ENCODE peak calls at places on chromosome 1, in ten cellular contexts. One of them, this sample, is unnamed.

GRCh38 chr1:229758101-229759036 is 132.3 kb downstream of the URB2 start:
- DNase-seq in mucosa of descending colon: no peak
- DNase-seq in mesothelial cell of epicardium: no peak
- DNase-seq in MCF 10A: no peak
- DNase-seq in Peyer's patch: no peak
- DNase-seq in left ventricle myocardium inferior: no peak
- DNase-seq in Calu3: no peak
- DNase-seq in WTC11: no peak
- DNase-seq in PC-9: peak
- DNase-seq in HFF-Myc: no peak
- DNase-seq in this sample: no peak

GRCh38 chr1:207965602-207966387 is 54.9 kb upstream of the CD34 start:
- DNase-seq in mesothelial cell of epicardium: no peak
- DNase-seq in HFF-Myc: no peak
- DNase-seq in WTC11: no peak
- DNase-seq in mucosa of descending colon: no peak
- DNase-seq in MCF 10A: no peak
- DNase-seq in left ventricle myocardium inferior: no peak
- DNase-seq in PC-9: no peak
- DNase-seq in Calu3: no peak
- DNase-seq in Peyer's patch: no peak
- DNase-seq in this sample: no peak

GRCh38 chr1:209080170-209080781 is 503.2 kb upstream of the CAMK1G start:
- DNase-seq in WTC11: no peak
- DNase-seq in Calu3: peak
- DNase-seq in MCF 10A: peak
- DNase-seq in mesothelial cell of epicardium: no peak
- DNase-seq in Peyer's patch: no peak
- DNase-seq in mucosa of descending colon: no peak
- DNase-seq in PC-9: peak
- DNase-seq in HFF-Myc: no peak
- DNase-seq in left ventricle myocardium inferior: no peak
- DNase-seq in this sample: peak

GRCh38 chr1:228208831-228209524 is 1.1 kb downstream of the OBSCN start:
- DNase-seq in left ventricle myocardium inferior: no peak
- DNase-seq in Peyer's patch: peak
- DNase-seq in WTC11: no peak
- DNase-seq in mesothelial cell of epicardium: no peak
- DNase-seq in HFF-Myc: no peak
- DNase-seq in mucosa of descending colon: no peak
- DNase-seq in Calu3: no peak
- DNase-seq in MCF 10A: no peak
- DNase-seq in PC-9: no peak
- DNase-seq in this sample: no peak

GRCh38 chr1:28518745-28519341 is 13.0 kb downstream of the RCC1 start:
- DNase-seq in PC-9: peak
- DNase-seq in HFF-Myc: no peak
- DNase-seq in MCF 10A: peak
- DNase-seq in left ventricle myocardium inferior: no peak
- DNase-seq in mucosa of descending colon: no peak
- DNase-seq in Calu3: peak
- DNase-seq in Peyer's patch: no peak
- DNase-seq in mesothelial cell of epicardium: no peak
- DNase-seq in WTC11: no peak
- DNase-seq in this sample: no peak

GRCh38 chr1:9084883-9085282 is 15.4 kb upstream of the SLC2A5 start:
- DNase-seq in WTC11: no peak
- DNase-seq in left ventricle myocardium inferior: peak
- DNase-seq in Peyer's patch: no peak
- DNase-seq in MCF 10A: peak
- DNase-seq in HFF-Myc: no peak
- DNase-seq in Calu3: no peak
- DNase-seq in mesothelial cell of epicardium: no peak
- DNase-seq in mucosa of descending colon: no peak
- DNase-seq in PC-9: no peak
- DNase-seq in this sample: no peak

GRCh38 chr1:226764533-226764932 is 25.5 kb upstream of the ITPKB start:
- DNase-seq in MCF 10A: no peak
- DNase-seq in HFF-Myc: no peak
- DNase-seq in mesothelial cell of epicardium: no peak
- DNase-seq in left ventricle myocardium inferior: no peak
- DNase-seq in WTC11: no peak
- DNase-seq in PC-9: no peak
- DNase-seq in mucosa of descending colon: no peak
- DNase-seq in Peyer's patch: no peak
- DNase-seq in Calu3: no peak
- DNase-seq in this sample: no peak

GRCh38 chr1:162219461-162219860 is 150.0 kb downstream of the NOS1AP start:
- DNase-seq in Peyer's patch: no peak
- DNase-seq in HFF-Myc: no peak
- DNase-seq in left ventricle myocardium inferior: no peak
- DNase-seq in WTC11: no peak
- DNase-seq in MCF 10A: no peak
- DNase-seq in mesothelial cell of epicardium: no peak
- DNase-seq in Calu3: no peak
- DNase-seq in mucosa of descending colon: no peak
- DNase-seq in PC-9: no peak
- DNase-seq in this sample: no peak

GRCh38 chr1:6588128-6588892 is 8.5 kb downstream of the ZBTB48 start:
- DNase-seq in mesothelial cell of epicardium: no peak
- DNase-seq in PC-9: no peak
- DNase-seq in mucosa of descending colon: no peak
- DNase-seq in WTC11: no peak
- DNase-seq in MCF 10A: peak
- DNase-seq in HFF-Myc: no peak
- DNase-seq in Peyer's patch: no peak
- DNase-seq in left ventricle myocardium inferior: no peak
- DNase-seq in Calu3: no peak
- DNase-seq in this sample: no peak

GRCh38 chr1:14451217-14451616 is 147.3 kb upstream of the KAZN start:
- DNase-seq in Calu3: no peak
- DNase-seq in mucosa of descending colon: no peak
- DNase-seq in mesothelial cell of epicardium: no peak
- DNase-seq in WTC11: no peak
- DNase-seq in PC-9: no peak
- DNase-seq in left ventricle myocardium inferior: no peak
- DNase-seq in Peyer's patch: no peak
- DNase-seq in MCF 10A: no peak
- DNase-seq in HFF-Myc: no peak
- DNase-seq in this sample: no peak

GRCh38 chr1:96370752-96371151 is 350.8 kb upstream of the PTBP2 start:
- DNase-seq in mesothelial cell of epicardium: no peak
- DNase-seq in WTC11: no peak
- DNase-seq in Calu3: no peak
- DNase-seq in mucosa of descending colon: no peak
- DNase-seq in PC-9: peak
- DNase-seq in Peyer's patch: no peak
- DNase-seq in HFF-Myc: peak
- DNase-seq in left ventricle myocardium inferior: no peak
- DNase-seq in MCF 10A: peak
- DNase-seq in this sample: peak

GRCh38 chr1:235409045-235409820 is 42.0 kb downstream of the TBCE start:
- DNase-seq in MCF 10A: no peak
- DNase-seq in PC-9: no peak
- DNase-seq in left ventricle myocardium inferior: no peak
- DNase-seq in HFF-Myc: no peak
- DNase-seq in mucosa of descending colon: no peak
- DNase-seq in Peyer's patch: no peak
- DNase-seq in WTC11: no peak
- DNase-seq in mesothelial cell of epicardium: no peak
- DNase-seq in Calu3: no peak
- DNase-seq in this sample: no peak

GRCh38 chr1:51518033-51518729 is 885 bp downstream of the EPS15 start:
- DNase-seq in left ventricle myocardium inferior: peak
- DNase-seq in HFF-Myc: no peak
- DNase-seq in Peyer's patch: peak
- DNase-seq in Calu3: peak
- DNase-seq in mesothelial cell of epicardium: no peak
- DNase-seq in WTC11: peak
- DNase-seq in mucosa of descending colon: peak
- DNase-seq in MCF 10A: peak
- DNase-seq in PC-9: peak
- DNase-seq in this sample: no peak

GRCh38 chr1:228453614-228454013 is 33.6 kb upstream of the RNF187 start:
- DNase-seq in MCF 10A: no peak
- DNase-seq in HFF-Myc: no peak
- DNase-seq in left ventricle myocardium inferior: no peak
- DNase-seq in Peyer's patch: no peak
- DNase-seq in mucosa of descending colon: no peak
- DNase-seq in mesothelial cell of epicardium: no peak
- DNase-seq in PC-9: no peak
- DNase-seq in Calu3: no peak
- DNase-seq in WTC11: no peak
- DNase-seq in this sample: no peak

DNA sequence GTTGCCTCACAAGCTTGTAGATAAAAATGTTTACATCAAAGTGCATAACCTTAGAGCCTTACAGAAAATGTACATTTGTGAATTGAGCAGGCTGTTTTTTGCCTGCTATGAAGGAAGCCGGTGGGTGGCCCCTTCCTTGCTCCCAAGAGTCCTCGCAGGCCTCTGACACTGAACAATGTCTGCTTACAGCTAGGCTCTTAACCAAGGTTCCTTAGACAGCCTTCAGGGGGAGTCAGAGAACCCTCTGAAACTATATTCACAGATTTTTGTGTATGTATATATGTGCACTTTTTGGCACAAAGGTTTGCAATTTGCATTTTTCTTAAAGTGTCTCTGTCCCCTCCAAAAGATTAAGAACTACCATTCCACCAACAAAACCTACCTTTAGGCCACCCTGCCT is 282.6 kb downstream of the BARHL2 start:
- DNase-seq in Peyer's patch: no peak
- DNase-seq in MCF 10A: peak
- DNase-seq in PC-9: no peak
- DNase-seq in mucosa of descending colon: no peak
- DNase-seq in left ventricle myocardium inferior: no peak
- DNase-seq in HFF-Myc: no peak
- DNase-seq in WTC11: peak
- DNase-seq in Calu3: no peak
- DNase-seq in mesothelial cell of epicardium: no peak
- DNase-seq in this sample: no peak
- TF ChIP-seq CTCF in Peyer's patch: no peak
- TF ChIP-seq CTCF in MCF 10A: no peak
- TF ChIP-seq CTCF in PC-9: peak
- TF ChIP-seq CTCF in mucosa of descending colon: no peak
- TF ChIP-seq CTCF in left ventricle myocardium inferior: no peak
- TF ChIP-seq CTCF in HFF-Myc: no peak
- TF ChIP-seq CTCF in WTC11: no peak
- TF ChIP-seq CTCF in Calu3: no peak
- TF ChIP-seq CTCF in mesothelial cell of epicardium: no peak
- TF ChIP-seq CTCF in this sample: no peak

GRCh38 chr1:217333939-217334338 is 297.0 kb downstream of the GPATCH2 start:
- DNase-seq in mesothelial cell of epicardium: no peak
- DNase-seq in MCF 10A: peak
- DNase-seq in mucosa of descending colon: peak
- DNase-seq in PC-9: no peak
- DNase-seq in WTC11: peak
- DNase-seq in HFF-Myc: no peak
- DNase-seq in Peyer's patch: no peak
- DNase-seq in Calu3: peak
- DNase-seq in left ventricle myocardium inferior: no peak
- DNase-seq in this sample: no peak
- TF ChIP-seq CTCF in mesothelial cell of epicardium: peak
- TF ChIP-seq CTCF in MCF 10A: peak
- TF ChIP-seq CTCF in mucosa of descending colon: no peak
- TF ChIP-seq CTCF in PC-9: peak
- TF ChIP-seq CTCF in WTC11: peak
- TF ChIP-seq CTCF in HFF-Myc: peak
- TF ChIP-seq CTCF in Peyer's patch: no peak
- TF ChIP-seq CTCF in Calu3: peak
- TF ChIP-seq CTCF in left ventricle myocardium inferior: peak
- TF ChIP-seq CTCF in this sample: peak

GRCh38 chr1:185652348-185652747 is 81.8 kb upstream of the HMCN1 start:
- DNase-seq in left ventricle myocardium inferior: no peak
- DNase-seq in WTC11: no peak
- DNase-seq in MCF 10A: peak
- DNase-seq in PC-9: no peak
- DNase-seq in mucosa of descending colon: no peak
- DNase-seq in Peyer's patch: no peak
- DNase-seq in Calu3: no peak
- DNase-seq in mesothelial cell of epicardium: no peak
- DNase-seq in HFF-Myc: no peak
- DNase-seq in this sample: no peak

GRCh38 chr1:185653615-185654014 is 80.6 kb upstream of the HMCN1 start:
- DNase-seq in HFF-Myc: no peak
- DNase-seq in PC-9: no peak
- DNase-seq in Peyer's patch: no peak
- DNase-seq in mucosa of descending colon: no peak
- DNase-seq in WTC11: no peak
- DNase-seq in Calu3: no peak
- DNase-seq in MCF 10A: no peak
- DNase-seq in left ventricle myocardium inferior: no peak
- DNase-seq in mesothelial cell of epicardium: no peak
- DNase-seq in this sample: no peak

GRCh38 chr1:185654199-185654951 is 79.8 kb upstream of the HMCN1 start:
- DNase-seq in WTC11: no peak
- DNase-seq in mesothelial cell of epicardium: no peak
- DNase-seq in Peyer's patch: no peak
- DNase-seq in HFF-Myc: no peak
- DNase-seq in PC-9: no peak
- DNase-seq in MCF 10A: no peak
- DNase-seq in Calu3: no peak
- DNase-seq in mucosa of descending colon: no peak
- DNase-seq in left ventricle myocardium inferior: no peak
- DNase-seq in this sample: no peak

GRCh38 chr1:185654952-185655314 is 79.3 kb upstream of the HMCN1 start:
- DNase-seq in left ventricle myocardium inferior: no peak
- DNase-seq in WTC11: no peak
- DNase-seq in MCF 10A: no peak
- DNase-seq in Calu3: no peak
- DNase-seq in HFF-Myc: no peak
- DNase-seq in mesothelial cell of epicardium: no peak
- DNase-seq in PC-9: no peak
- DNase-seq in Peyer's patch: no peak
- DNase-seq in mucosa of descending colon: no peak
- DNase-seq in this sample: no peak

GRCh38 chr1:185656663-185657062 is 77.5 kb upstream of the HMCN1 start:
- DNase-seq in WTC11: no peak
- DNase-seq in Peyer's patch: no peak
- DNase-seq in HFF-Myc: no peak
- DNase-seq in PC-9: no peak
- DNase-seq in left ventricle myocardium inferior: no peak
- DNase-seq in mesothelial cell of epicardium: no peak
- DNase-seq in Calu3: no peak
- DNase-seq in MCF 10A: no peak
- DNase-seq in mucosa of descending colon: no peak
- DNase-seq in this sample: no peak
- TF ChIP-seq CTCF in WTC11: no peak
- TF ChIP-seq CTCF in Peyer's patch: no peak
- TF ChIP-seq CTCF in HFF-Myc: no peak
- TF ChIP-seq CTCF in PC-9: no peak
- TF ChIP-seq CTCF in left ventricle myocardium inferior: no peak
- TF ChIP-seq CTCF in mesothelial cell of epicardium: no peak
- TF ChIP-seq CTCF in Calu3: no peak
- TF ChIP-seq CTCF in MCF 10A: no peak
- TF ChIP-seq CTCF in mucosa of descending colon: no peak
- TF ChIP-seq CTCF in this sample: no peak

DNA sequence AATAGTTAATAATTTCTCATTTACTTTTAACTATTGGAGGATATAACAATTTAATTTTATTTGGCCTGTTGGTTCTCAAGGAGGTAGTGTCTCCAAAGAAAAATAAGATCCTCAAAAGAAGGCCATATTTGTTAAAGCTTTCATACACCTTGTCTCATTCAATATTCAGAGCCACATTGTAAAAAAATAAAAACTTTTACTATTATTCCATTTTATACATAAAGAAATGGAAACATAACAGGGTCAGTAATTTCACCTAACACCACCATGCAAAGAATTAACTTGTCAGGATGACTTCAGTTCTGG is 40.3 kb upstream of the KCTD3 start:
- DNase-seq in Peyer's patch: no peak
- DNase-seq in mucosa of descending colon: no peak
- DNase-seq in PC-9: no peak
- DNase-seq in MCF 10A: no peak
- DNase-seq in Calu3: no peak
- DNase-seq in WTC11: no peak
- DNase-seq in left ventricle myocardium inferior: no peak
- DNase-seq in mesothelial cell of epicardium: no peak
- DNase-seq in HFF-Myc: no peak
- DNase-seq in this sample: no peak
- TF ChIP-seq CTCF in Peyer's patch: no peak
- TF ChIP-seq CTCF in mucosa of descending colon: no peak
- TF ChIP-seq CTCF in PC-9: peak
- TF ChIP-seq CTCF in MCF 10A: no peak
- TF ChIP-seq CTCF in Calu3: no peak
- TF ChIP-seq CTCF in WTC11: peak
- TF ChIP-seq CTCF in left ventricle myocardium inferior: no peak
- TF ChIP-seq CTCF in mesothelial cell of epicardium: peak
- TF ChIP-seq CTCF in HFF-Myc: no peak
- TF ChIP-seq CTCF in this sample: no peak

This sample was measured in AG09309.